ENCODE peak calls at places on chromosomes 7 and 10, in eight cellular contexts. F, Z, Y, G, J, V, U and C are unnamed samples.

GRCh38 chr10:89342219-89342966 is 14.6 kb downstream of the IFIT3 start:
- DNase-seq in F (no peak), Z (peak; percentile 14), Y (peak; percentile 89), G (no peak), J (peak; percentile 33), V (peak; percentile 45), U (no peak), C (peak; percentile 98)

GRCh38 chr7:87234949-87235348 is 15.4 kb upstream of the TMEM243 start:
- DNase-seq in F (no peak), Z (no peak), Y (no peak), G (no peak), J (no peak), V (no peak), U (no peak), C (peak; percentile 11)

GRCh38 chr7:149456770-149457421 is 4.0 kb downstream of the ZNF777 start:
- DNase-seq in F (no peak), Z (no peak), Y (no peak), G (peak; percentile 11), J (no peak), V (peak; percentile 22), U (no peak), C (no peak)

GRCh38 chr7:159025161-159025779 is 119.4 kb downstream of the VIPR2 start:
- DNase-seq in F (no peak), Z (no peak), Y (no peak), G (peak; percentile 3), J (no peak), V (no peak), U (no peak), C (peak; percentile 46)

GRCh38 chr10:71693377-71693776 is 26.2 kb downstream of the C10orf105 start:
- DNase-seq in F (no peak), Z (no peak), Y (no peak), G (no peak), J (no peak), V (no peak), U (no peak), C (no peak)

GRCh38 chr10:3889961-3890522 is 105.0 kb upstream of the KLF6 start:
- DNase-seq in F (peak; percentile 94), Z (no peak), Y (no peak), G (no peak), J (no peak), V (no peak), U (peak; percentile 43), C (peak; percentile 93)

GRCh38 chr7:150845471-150845870 is 6.8 kb upstream of the AOC1 start:
- DNase-seq in F (no peak), Z (no peak), Y (no peak), G (no peak), J (peak; percentile 61), V (no peak), U (peak; percentile 27), C (no peak)

GRCh38 chr10:43138757-43139241 is 554 bp downstream of the CSGALNACT2 start:
- DNase-seq in F (no peak), Z (peak; percentile 63), Y (no peak), G (no peak), J (no peak), V (no peak), U (peak; percentile 28), C (peak; percentile 35)

GRCh38 chr10:92758594-92758993 is 68.8 kb downstream of the HHEX start:
- DNase-seq in F (no peak), Z (no peak), Y (no peak), G (no peak), J (no peak), V (no peak), U (no peak), C (no peak)

GRCh38 chr10:116169782-116170181 is 103.2 kb downstream of the GFRA1 start:
- DNase-seq in F (no peak), Z (no peak), Y (no peak), G (no peak), J (no peak), V (no peak), U (no peak), C (no peak)

GRCh38 chr7:103540986-103541385 is 95.0 kb upstream of the SLC26A5 start:
- DNase-seq in F (no peak), Z (no peak), Y (peak; percentile 30), G (no peak), J (peak; percentile 81), V (no peak), U (peak; percentile 76), C (no peak)

GRCh38 chr7:45865594-45866410 is 7.1 kb downstream of the CCDC201 start:
- DNase-seq in F (no peak), Z (no peak), Y (no peak), G (no peak), J (no peak), V (no peak), U (no peak), C (no peak)

GRCh38 chr7:1734331-1734730 is 64.3 kb downstream of the ELFN1 start:
- DNase-seq in F (no peak), Z (no peak), Y (no peak), G (no peak), J (no peak), V (no peak), U (no peak), C (no peak)

GRCh38 chr10:43222296-43222695 is 44.6 kb downstream of the RASGEF1A start:
- DNase-seq in F (no peak), Z (no peak), Y (peak; percentile 5), G (no peak), J (no peak), V (no peak), U (no peak), C (no peak)

GRCh38 chr7:134315679-134316538 is 821 bp downstream of the SLC35B4 start:
- DNase-seq in F (no peak), Z (peak; percentile 32), Y (no peak), G (no peak), J (no peak), V (peak; percentile 30), U (peak; percentile 16), C (peak; percentile 25)

DNA sequence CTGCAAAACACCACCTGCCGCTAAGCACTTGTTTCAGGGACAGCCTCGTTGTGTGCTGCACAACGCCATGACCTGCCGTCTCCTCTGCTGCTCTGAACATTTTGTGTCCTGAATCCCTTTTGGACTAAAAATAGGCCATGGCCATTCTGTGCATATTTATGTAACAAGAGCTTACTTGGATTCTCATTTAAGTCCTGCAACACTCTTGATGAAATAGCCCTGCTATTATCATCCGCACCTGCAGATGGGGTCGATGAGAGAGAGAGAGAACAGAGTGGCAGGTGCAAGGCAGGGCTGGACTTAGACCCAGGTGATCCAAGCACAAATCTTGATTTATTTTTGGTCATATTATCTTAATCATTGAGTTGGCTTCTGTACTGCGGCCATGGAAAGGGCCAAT is 121.2 kb upstream of the PRKCQ start:
- DNase-seq in F (no peak), Z (no peak), Y (no peak), G (no peak), J (no peak), V (no peak), U (no peak), C (no peak)
- TF ChIP-seq CTCF in F (peak; percentile 28), Z (no peak), Y (no peak), G (no peak), J (no peak), V (no peak), U (no peak), C (peak; percentile 29)

GRCh38 chr7:63080406-63080805 is 918.2 kb upstream of the ZNF722 start:
- DNase-seq in F (no peak), Z (no peak), Y (no peak), G (no peak), J (no peak), V (peak; percentile 9), U (no peak), C (no peak)

GRCh38 chr7:63073736-63074135 is 924.9 kb upstream of the ZNF722 start:
- DNase-seq in F (no peak), Z (no peak), Y (no peak), G (no peak), J (no peak), V (no peak), U (no peak), C (no peak)

GRCh38 chr7:63073286-63073685 is 925.4 kb upstream of the ZNF722 start:
- DNase-seq in F (no peak), Z (no peak), Y (no peak), G (no peak), J (no peak), V (peak; percentile 24), U (no peak), C (no peak)

GRCh38 chr7:63080831-63081230 is 917.8 kb upstream of the ZNF722 start:
- DNase-seq in F (no peak), Z (no peak), Y (no peak), G (no peak), J (no peak), V (peak; percentile 9), U (no peak), C (no peak)

GRCh38 chr7:63077841-63078240 is 920.8 kb upstream of the ZNF722 start:
- DNase-seq in F (no peak), Z (no peak), Y (no peak), G (no peak), J (no peak), V (peak; percentile 15), U (no peak), C (no peak)
- H3K27ac ChIP-seq in F (no peak overlapping the region), Z (no peak overlapping the region), Y (no peak overlapping the region), G (no peak overlapping the region), J (no peak overlapping the region), V (no peak overlapping the region), U (no peak overlapping the region), C (no peak overlapping the region)

DNA sequence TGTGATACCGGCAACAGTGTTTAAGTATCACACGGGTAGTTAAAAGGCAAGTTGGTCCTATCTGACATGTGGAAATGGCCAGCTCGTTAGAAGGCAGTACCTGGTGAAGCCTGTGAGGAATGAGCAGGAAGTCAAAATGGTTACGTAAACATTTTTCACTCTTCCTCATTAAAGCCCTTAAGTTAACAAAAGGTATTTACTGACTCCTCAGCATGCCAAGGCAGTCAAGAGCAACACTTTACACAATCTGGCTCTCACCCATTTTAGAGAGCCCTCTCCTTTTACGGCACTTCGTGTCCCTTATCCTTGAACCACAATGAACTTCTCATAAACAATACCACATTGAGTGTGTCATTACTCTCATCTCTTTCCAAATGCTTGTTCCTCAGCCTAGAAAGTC is 11.0 kb upstream of the RSBN1L start:
- DNase-seq in F (no peak), Z (no peak), Y (no peak), G (peak; percentile 49), J (no peak), V (peak; percentile 74), U (peak; percentile 85), C (no peak)
- TF ChIP-seq CTCF in F (no peak), Z (no peak), Y (no peak), G (no peak), J (no peak), V (no peak), U (peak; percentile 44), C (no peak)

GRCh38 chr7:106736508-106737201 is 75.7 kb upstream of the CCDC71L start:
- DNase-seq in F (peak; percentile 73), Z (peak; percentile 75), Y (no peak), G (peak; percentile 41), J (no peak), V (peak; percentile 41), U (peak; percentile 71), C (peak; percentile 72)

GRCh38 chr7:106736123-106736507 is 75.2 kb upstream of the CCDC71L start:
- DNase-seq in F (no peak), Z (no peak), Y (no peak), G (no peak), J (no peak), V (no peak), U (no peak), C (no peak)

GRCh38 chr7:106735637-106736036 is 74.7 kb upstream of the CCDC71L start:
- DNase-seq in F (no peak), Z (no peak), Y (no peak), G (no peak), J (no peak), V (no peak), U (no peak), C (no peak)

GRCh38 chr7:106732045-106732444 is 71.1 kb upstream of the CCDC71L start:
- DNase-seq in F (no peak), Z (no peak), Y (no peak), G (no peak), J (no peak), V (no peak), U (no peak), C (no peak)

GRCh38 chr7:106737202-106737562 is 76.2 kb upstream of the CCDC71L start:
- DNase-seq in F (no peak), Z (no peak), Y (no peak), G (no peak), J (no peak), V (no peak), U (no peak), C (peak; percentile 20)
- H3K27ac ChIP-seq in F (no peak overlapping the region), Z (no peak overlapping the region), Y (no peak overlapping the region), G (no peak overlapping the region), J (no peak overlapping the region), V (no peak overlapping the region), U (peak overlapping the region; percentile 16), C (no peak overlapping the region)